ENCODE peak calls at places on chromosomes 2 and 18, in ten cellular contexts. X, C, N, H, L, O, V, Y, Z and D are unnamed samples.

GRCh38 chr2:174750923-174751441 is 13.3 kb downstream of the CHRNA1 start:
- DNase-seq in X (no peak), C (no peak), N (no peak), H (no peak), L (no peak), O (no peak), V (no peak), Y (no peak), Z (no peak), D (no peak)

GRCh38 chr2:43837033-43837432 is 1.6 kb downstream of the ABCG5 start:
- DNase-seq in X (no peak), C (no peak), N (no peak), H (no peak), L (no peak), O (no peak), V (no peak), Y (no peak), Z (no peak), D (no peak)

GRCh38 chr2:152491139-152491472 is 156.1 kb downstream of the FMNL2 start:
- DNase-seq in X (no peak), C (no peak), N (peak; percentile 51), H (peak; percentile 78), L (peak; percentile 27), O (no peak), V (no peak), Y (no peak), Z (no peak), D (no peak)

GRCh38 chr18:59087391-59087790 is 52.3 kb upstream of the SEC11C start:
- DNase-seq in X (no peak), C (no peak), N (no peak), H (no peak), L (peak; percentile 5), O (no peak), V (no peak), Y (no peak), Z (no peak), D (no peak)

GRCh38 chr2:209456489-209456888 is 32.6 kb downstream of the MAP2 start:
- DNase-seq in X (no peak), C (no peak), N (no peak), H (no peak), L (no peak), O (no peak), V (no peak), Y (no peak), Z (no peak), D (no peak)

GRCh38 chr18:59478591-59478990 is 119.5 kb upstream of the LMAN1 start:
- DNase-seq in X (peak; percentile 48), C (no peak), N (no peak), H (no peak), L (no peak), O (no peak), V (no peak), Y (no peak), Z (no peak), D (no peak)

GRCh38 chr2:62653582-62654422 is 51.7 kb upstream of the EHBP1 start:
- DNase-seq in X (no peak), C (peak; percentile 68), N (no peak), H (no peak), L (no peak), O (peak; percentile 93), V (no peak), Y (no peak), Z (no peak), D (peak; percentile 80)

GRCh38 chr2:55363636-55364035 is 56.0 kb downstream of the CCDC88A start:
- DNase-seq in X (no peak), C (no peak), N (no peak), H (no peak), L (no peak), O (no peak), V (no peak), Y (no peak), Z (no peak), D (no peak)

GRCh38 chr2:127413782-127414743 is 4.2 kb upstream of the PROC start:
- DNase-seq in X (peak; percentile 31), C (peak; percentile 23), N (no peak), H (no peak), L (peak; percentile 84), O (peak; percentile 73), V (no peak), Y (no peak), Z (no peak), D (no peak)

GRCh38 chr18:9612215-9612830 is 2.0 kb downstream of the PPP4R1 start:
- DNase-seq in X (no peak), C (peak; percentile 76), N (no peak), H (no peak), L (peak; percentile 58), O (peak; percentile 66), V (peak; percentile 60), Y (no peak), Z (no peak), D (no peak)

GRCh38 chr2:8662239-8662879 is 19.5 kb upstream of the ID2 start:
- DNase-seq in X (peak; percentile 71), C (peak; percentile 74), N (no peak), H (no peak), L (peak; percentile 92), O (peak; percentile 63), V (peak; percentile 56), Y (no peak), Z (no peak), D (peak; percentile 30)

GRCh38 chr18:49861659-49862058 is 48.3 kb upstream of the ACAA2 start:
- DNase-seq in X (no peak), C (no peak), N (no peak), H (no peak), L (peak; percentile 8), O (no peak), V (no peak), Y (no peak), Z (no peak), D (no peak)
- TF ChIP-seq CTCF in X (peak; percentile 30), C (peak; percentile 51), N (peak; percentile 53), H (no peak), L (peak; percentile 37), O (peak; percentile 38), V (peak; percentile 39), Y (peak; percentile 32), Z (peak; percentile 38), D (peak; percentile 59)

DNA sequence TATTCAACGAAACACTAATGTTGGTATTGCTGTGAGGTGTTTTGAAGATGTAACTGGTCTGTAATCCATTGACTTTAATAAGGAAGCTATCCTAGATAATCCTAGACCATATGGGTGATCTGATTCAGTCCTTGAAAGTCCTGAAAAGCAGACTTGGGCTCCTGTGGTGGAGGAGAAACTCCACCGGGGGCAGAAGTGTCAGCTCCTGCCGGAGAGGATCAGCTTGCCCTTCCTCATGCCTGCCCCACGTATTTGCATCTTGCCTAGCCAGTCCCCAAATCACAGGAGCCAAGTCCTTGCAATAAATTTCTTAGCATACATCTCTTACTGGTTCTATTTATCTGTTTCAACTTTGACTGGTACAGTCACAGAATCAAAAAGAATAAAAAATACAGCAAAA is 144.2 kb upstream of the DLGAP1 start:
- DNase-seq in X (no peak), C (no peak), N (no peak), H (no peak), L (no peak), O (no peak), V (no peak), Y (no peak), Z (peak; percentile 24), D (no peak)
- TF ChIP-seq CTCF in X (no peak), C (no peak), N (no peak), H (no peak), L (no peak), O (no peak), V (no peak), Y (no peak), Z (peak; percentile 9), D (no peak)

GRCh38 chr2:107376910-107377309 is 449.8 kb upstream of the RGPD4 start:
- DNase-seq in X (no peak), C (no peak), N (no peak), H (no peak), L (no peak), O (no peak), V (no peak), Y (no peak), Z (no peak), D (no peak)

GRCh38 chr2:107383706-107384105 is 443.0 kb upstream of the RGPD4 start:
- DNase-seq in X (no peak), C (no peak), N (no peak), H (no peak), L (no peak), O (no peak), V (no peak), Y (no peak), Z (peak; percentile 21), D (no peak)

GRCh38 chr2:107384426-107384825 is 442.3 kb upstream of the RGPD4 start:
- DNase-seq in X (no peak), C (no peak), N (no peak), H (no peak), L (no peak), O (no peak), V (no peak), Y (no peak), Z (no peak), D (no peak)

DNA sequence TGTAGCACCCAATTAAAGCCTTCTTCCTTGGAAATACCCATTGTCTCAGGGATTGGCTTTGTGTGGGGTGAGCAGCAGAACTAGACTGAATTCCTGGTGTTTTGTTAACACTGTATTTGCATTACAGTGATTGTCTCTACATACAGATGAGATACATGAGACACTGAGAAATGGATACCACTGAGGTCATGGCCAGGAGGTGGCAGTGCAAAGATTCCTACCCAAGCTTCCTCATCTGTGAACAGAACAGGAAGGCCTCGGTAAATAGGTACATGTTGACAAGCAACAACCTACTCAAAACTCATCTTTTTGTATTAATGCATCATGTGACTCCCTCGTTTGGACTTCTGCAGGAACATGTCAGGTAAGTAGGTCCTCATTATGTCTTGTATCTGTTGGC is 445.8 kb upstream of the RGPD4 start:
- DNase-seq in X (no peak), C (no peak), N (no peak), H (no peak), L (no peak), O (no peak), V (no peak), Y (no peak), Z (no peak), D (peak; percentile 9)
- TF ChIP-seq CTCF in X (no peak), C (no peak), N (no peak), H (no peak), L (no peak), O (no peak), V (no peak), Y (no peak), Z (no peak), D (peak; percentile 42)

DNA sequence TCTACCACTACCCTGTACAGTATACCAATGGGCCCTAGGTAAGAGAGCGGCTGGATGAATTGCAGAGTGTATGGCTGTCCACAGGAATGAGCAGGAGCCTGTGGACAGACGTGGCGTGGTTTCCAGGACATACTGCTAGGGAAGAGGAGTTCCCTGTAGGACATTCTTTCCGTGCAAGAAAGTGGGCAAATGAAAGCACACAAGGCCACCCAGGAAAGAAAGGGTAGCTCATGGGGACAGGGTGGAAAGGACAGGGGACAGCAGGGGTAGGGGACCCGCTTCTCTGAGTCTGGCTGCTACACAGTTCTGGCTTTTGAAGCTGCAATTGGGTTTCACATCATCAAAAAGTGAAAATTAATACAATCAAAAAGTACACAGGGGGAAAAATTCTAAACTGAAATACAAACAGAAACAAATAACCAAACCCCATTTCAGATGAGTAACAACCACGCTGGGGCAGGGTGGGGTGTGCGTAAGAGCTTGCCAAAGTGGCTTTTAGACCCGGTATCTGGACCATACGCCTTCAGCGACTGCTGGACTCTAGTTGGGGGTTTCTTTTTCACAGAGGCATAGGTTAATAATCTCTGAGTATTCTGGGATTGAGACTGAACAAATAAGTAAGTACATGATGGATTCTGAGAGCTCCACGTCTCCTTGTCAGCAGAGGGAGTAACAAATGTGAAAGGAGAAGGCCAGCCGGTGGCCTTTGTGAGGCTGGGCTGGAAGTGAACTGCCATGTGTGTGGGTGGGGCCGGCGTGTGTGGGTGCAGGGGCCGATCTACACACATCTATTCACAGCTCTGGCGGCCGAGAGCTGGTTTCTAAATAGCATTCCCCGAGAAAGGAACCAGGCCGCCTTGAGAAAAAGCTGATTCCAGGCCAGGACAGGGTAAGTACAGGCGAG is 84.0 kb downstream of the HDAC4 start:
- DNase-seq in X (no peak), C (no peak), N (no peak), H (no peak), L (peak; percentile 71), O (no peak), V (no peak), Y (peak; percentile 3), Z (no peak), D (no peak)
- TF ChIP-seq CTCF in X (no peak), C (no peak), N (no peak), H (no peak), L (no peak), O (no peak), V (no peak), Y (no peak), Z (no peak), D (no peak)